ENCODE peak calls at places on chromosomes 16 and 17, in six cellular contexts. P is bronchial epithelial cell; K is CD8-positive, alpha-beta T cell; X is epithelial cell of proximal tubule; J is psoas muscle; S is progenitor cell of endocrine pancreas. U is an unnamed sample.
A peak's percentile ranks its signal among the peaks of the same experiment; 100 is the strongest.

GRCh38 chr17:4407851-4408250 is 25.9 kb upstream of the SPNS3 start:
- DNase-seq in P (peak; percentile 63), K (no peak), X (no peak), J (no peak), S (no peak), U (no peak)

GRCh38 chr16:11354733-11355574 is 9.7 kb downstream of the RMI2 start:
- DNase-seq in P (no peak), K (peak; percentile 47), X (no peak), J (no peak), S (no peak), U (no peak)

GRCh38 chr16:23948949-23949392 is 113.2 kb downstream of the PRKCB start:
- DNase-seq in P (no peak), K (peak; percentile 62), X (no peak), J (no peak), S (no peak), U (no peak)

GRCh38 chr17:81483085-81483861 is 29.3 kb downstream of the ACTG1 start:
- DNase-seq in P (no peak), K (no peak), X (no peak), J (peak; percentile 82), S (no peak), U (peak; percentile 68)

GRCh38 chr17:59304811-59305210 is 26.6 kb upstream of the YPEL2 start:
- DNase-seq in P (no peak), K (no peak), X (no peak), J (no peak), S (no peak), U (no peak)

GRCh38 chr17:15742051-15742795 is 10.1 kb downstream of the TBC1D26 start:
- DNase-seq in P (no peak), K (no peak), X (no peak), J (no peak), S (no peak), U (no peak)

GRCh38 chr17:58763263-58763662 is 7.6 kb downstream of the PPM1E start:
- DNase-seq in P (no peak), K (no peak), X (no peak), J (no peak), S (no peak), U (no peak)

GRCh38 chr17:45381001-45381400 is 51.7 kb downstream of the ARHGAP27 start:
- DNase-seq in P (peak; percentile 40), K (no peak), X (no peak), J (no peak), S (no peak), U (no peak)

GRCh38 chr17:53470626-53471025 is 352.1 kb upstream of the KIF2B start:
- DNase-seq in P (no peak), K (no peak), X (no peak), J (no peak), S (no peak), U (no peak)

GRCh38 chr17:586920-587319 is 127.7 kb downstream of the VPS53 start:
- DNase-seq in P (no peak), K (no peak), X (no peak), J (no peak), S (no peak), U (no peak)

GRCh38 chr17:67518881-67519280 is 141.8 kb downstream of the PITPNC1 start:
- DNase-seq in P (no peak), K (no peak), X (no peak), J (no peak), S (no peak), U (no peak)

GRCh38 chr17:5773942-5774341 is 189.6 kb upstream of the NLRP1 start:
- DNase-seq in P (no peak), K (no peak), X (no peak), J (no peak), S (no peak), U (no peak)

GRCh38 chr17:5772720-5773119 is 188.4 kb upstream of the NLRP1 start:
- DNase-seq in P (peak; percentile 22), K (no peak), X (no peak), J (no peak), S (no peak), U (no peak)

GRCh38 chr17:5775098-5775497 is 190.8 kb upstream of the NLRP1 start:
- DNase-seq in P (no peak), K (no peak), X (no peak), J (no peak), S (no peak), U (no peak)

GRCh38 chr17:5769936-5770335 is 185.6 kb upstream of the NLRP1 start:
- DNase-seq in P (no peak), K (no peak), X (no peak), J (no peak), S (no peak), U (peak; percentile 47)

DNA sequence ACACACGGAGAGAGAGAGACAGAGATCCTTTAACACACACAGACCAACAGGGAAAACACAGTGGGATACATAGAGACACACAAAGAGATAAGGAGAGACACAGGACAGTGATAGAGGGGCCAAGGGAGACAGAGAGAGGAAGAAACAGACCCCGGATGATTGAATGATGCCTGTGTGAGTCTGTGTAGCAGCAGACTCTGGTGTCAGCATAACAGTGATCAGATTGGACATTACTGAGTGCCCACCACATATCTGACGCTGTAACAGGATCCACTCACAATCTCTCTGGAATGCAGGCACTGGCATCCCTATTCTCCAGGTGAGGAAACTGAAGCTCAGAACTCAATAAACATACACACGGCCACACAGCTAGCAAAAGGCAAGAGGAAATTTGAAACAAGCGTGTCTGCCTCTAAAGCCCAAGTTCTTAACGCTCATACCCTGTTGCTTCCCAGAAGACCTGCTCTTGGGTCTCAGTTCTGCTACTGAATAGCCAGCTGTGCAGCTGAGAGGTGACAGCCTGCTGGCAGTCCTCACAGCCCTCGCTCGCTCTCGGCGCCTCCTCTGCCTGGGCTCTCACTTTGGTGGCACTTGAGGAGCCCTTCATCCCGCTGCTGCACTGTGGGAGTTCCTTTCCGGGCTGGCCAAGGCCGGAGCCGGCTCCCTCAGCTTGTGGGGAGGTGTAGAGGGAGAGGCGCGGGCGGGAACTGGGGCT is 186.4 kb upstream of the NLRP1 start:
- DNase-seq in P (no peak), K (no peak), X (no peak), J (no peak), S (no peak), U (peak; percentile 51)
- TF ChIP-seq CTCF in P (no peak), K (no peak), X (no peak), J (no peak), S (no peak), U (no peak)

DNA sequence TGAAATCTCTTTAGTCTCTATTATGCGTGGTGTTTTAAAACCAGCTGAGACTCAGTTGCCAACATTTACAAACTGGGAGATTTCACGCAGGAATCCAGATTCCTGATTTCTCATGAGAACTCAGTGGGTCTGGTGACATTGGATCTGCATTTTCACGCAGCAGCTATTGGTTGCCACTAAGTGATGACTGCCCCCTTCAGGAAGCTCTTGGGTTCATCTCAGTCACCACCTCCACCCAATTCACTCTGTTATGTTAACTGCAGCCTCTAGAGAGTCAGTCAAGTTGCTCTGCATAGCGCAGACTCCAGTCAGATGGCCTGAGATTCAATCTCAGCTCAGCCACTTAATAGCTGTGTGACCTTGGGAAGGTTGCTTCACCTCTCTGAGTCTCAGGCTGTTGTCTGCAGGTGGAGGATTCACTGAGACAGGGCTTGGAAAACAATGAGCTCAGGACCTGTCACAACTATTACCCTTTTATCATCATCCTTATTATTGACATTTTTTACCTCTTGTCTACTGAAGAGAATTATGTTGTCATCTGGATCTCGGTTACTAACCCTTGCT is 6.4 kb downstream of the SHISA9 start:
- DNase-seq in P (no peak), K (no peak), X (no peak), J (no peak), S (no peak), U (no peak)
- TF ChIP-seq CTCF in P (no peak), K (no peak), X (peak; percentile 63), J (no peak), S (peak; percentile 20), U (no peak)

DNA sequence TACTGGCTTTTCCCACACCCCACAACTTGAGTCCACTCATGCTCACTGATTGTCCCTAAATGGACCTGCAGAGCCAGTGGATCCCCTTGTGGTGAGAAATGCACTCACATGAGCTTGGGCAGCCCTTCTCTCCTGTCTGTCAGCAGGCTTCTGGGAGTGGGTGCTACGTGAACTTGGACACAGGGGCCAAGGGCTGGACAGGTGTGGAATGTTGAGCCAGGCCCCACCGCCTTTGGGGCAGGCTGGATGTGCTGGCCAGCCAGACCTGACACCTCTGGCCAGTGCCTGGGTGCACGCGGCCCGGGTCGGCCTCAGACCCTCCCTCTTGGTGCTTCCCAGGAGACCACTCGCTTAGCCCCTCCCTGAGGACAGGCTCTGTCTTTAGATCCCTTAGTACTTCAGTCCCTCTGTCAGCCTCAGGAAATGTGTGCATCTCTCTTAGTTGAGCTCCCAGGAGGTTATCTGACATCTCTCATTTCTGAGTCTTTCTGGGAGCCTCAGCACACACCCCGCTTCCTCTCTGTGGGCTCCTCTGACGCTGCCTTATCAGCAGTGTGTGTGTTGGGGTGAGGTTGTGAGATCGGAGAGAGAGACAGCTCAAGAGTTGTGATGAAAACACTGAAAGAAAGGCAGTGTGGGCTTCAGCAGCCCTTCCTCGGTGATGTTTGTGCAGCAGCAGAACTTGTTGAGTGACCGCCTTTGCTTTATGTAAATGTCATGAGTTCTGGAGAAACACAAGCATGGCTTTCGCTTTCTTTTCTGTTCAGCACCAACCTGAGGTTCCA is 117.0 kb downstream of the RAB11FIP4 start:
- DNase-seq in P (no peak), K (peak; percentile 57), X (no peak), J (peak; percentile 45), S (no peak), U (no peak)
- TF ChIP-seq CTCF in P (peak; percentile 37), K (peak; percentile 56), X (peak; percentile 41), J (no peak), S (peak; percentile 49), U (no peak)

GRCh38 chr16:88387941-88388627 is 5.3 kb downstream of the ZNF469 start:
- DNase-seq in P (peak; percentile 28), K (no peak), X (peak; percentile 9), J (peak; percentile 88), S (no peak), U (no peak)
- TF ChIP-seq CTCF in P (no peak), K (no peak), X (no peak), J (no peak), S (no peak), U (no peak)

DNA sequence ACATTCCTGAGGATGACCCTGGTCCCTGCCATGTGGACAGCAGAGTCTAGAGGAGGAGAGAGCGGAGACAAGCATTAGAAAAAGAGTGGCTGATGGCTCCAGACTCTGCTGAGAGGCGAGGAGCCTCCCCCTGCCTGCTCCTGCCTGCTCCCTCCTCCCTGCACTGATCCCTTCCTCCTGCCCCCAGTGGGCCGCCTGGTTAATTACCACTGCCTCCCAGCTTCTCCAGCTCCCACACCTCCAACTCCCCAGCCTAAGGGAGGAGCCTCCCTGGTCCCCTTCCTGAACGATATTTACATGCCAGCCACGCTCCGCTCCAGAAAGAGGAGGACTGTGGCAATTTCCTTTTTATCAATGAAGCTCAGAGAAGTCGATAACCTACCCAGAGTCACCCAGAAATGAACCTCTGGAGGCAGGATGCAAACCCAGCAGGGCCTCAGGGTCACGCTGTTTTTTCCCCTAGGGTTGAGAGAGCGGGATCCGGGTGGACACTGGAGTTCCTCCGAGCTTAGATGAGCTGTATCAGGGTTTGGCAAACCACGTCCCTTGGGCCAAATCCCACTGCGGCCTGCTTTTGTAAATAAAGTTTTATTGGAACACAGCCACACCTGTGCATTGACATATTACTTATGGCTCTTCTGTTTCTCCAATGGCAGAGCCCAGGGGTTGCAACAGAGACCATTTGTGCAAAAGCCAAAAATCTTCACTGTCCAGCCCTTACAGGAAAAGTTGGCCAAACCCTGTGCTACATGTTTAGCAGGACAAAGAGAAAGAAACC is 27.1 kb upstream of the JPH3 start:
- DNase-seq in P (no peak), K (no peak), X (no peak), J (no peak), S (no peak), U (peak; percentile 61)
- TF ChIP-seq CTCF in P (no peak), K (no peak), X (no peak), J (no peak), S (peak; percentile 14), U (peak; percentile 27)

U was measured in nephron progenitor cell.